ENCODE peak calls at places on chromosome 21, in seven cellular contexts. T is tibial artery, U is cardiac fibroblast, M is GM12864, P is fibroblast of mammary gland, Z is astrocyte of the spinal cord, W is upper lobe of left lung. I is an unnamed sample.

GRCh38 chr21:27043377-27043776 is 76.5 kb upstream of the ADAMTS5 start:
- DNase-seq in M (no peak), T (no peak), U (no peak), W (no peak), Z (no peak), P (no peak), I (no peak)

GRCh38 chr21:15098908-15099307 is 34.1 kb upstream of the NRIP1 start:
- DNase-seq in W (no peak), Z (no peak), T (no peak), P (no peak), U (no peak), M (no peak), I (no peak)

GRCh38 chr21:23578027-23578426 is 2029.3 kb downstream of the MRPL39 start:
- DNase-seq in M (no peak), T (no peak), Z (no peak), P (no peak), U (no peak), W (no peak), I (no peak)

GRCh38 chr21:38918629-38919346 is 113.1 kb downstream of the ETS2 start:
- DNase-seq in U (no peak), Z (no peak), P (no peak), T (no peak), W (no peak), M (no peak), I (no peak)

GRCh38 chr21:36104306-36105300 is 30.3 kb upstream of the CBR3 start:
- DNase-seq in T (no peak), P (peak), U (peak), M (no peak), Z (peak), W (no peak), I (no peak)

GRCh38 chr21:25735895-25736597 is 1.3 kb downstream of the GABPA start:
- DNase-seq in U (peak), P (peak), M (no peak), W (no peak), T (no peak), Z (peak), I (no peak)

GRCh38 chr21:39057121-39057520 is 126.1 kb downstream of the PSMG1 start:
- DNase-seq in M (no peak), W (no peak), U (no peak), T (no peak), P (no peak), Z (no peak), I (no peak)

GRCh38 chr21:23936991-23937390 is 1670.3 kb downstream of the MRPL39 start:
- DNase-seq in P (no peak), U (no peak), T (no peak), M (no peak), W (no peak), Z (no peak), I (no peak)

GRCh38 chr21:38121888-38122705 is 134.7 kb upstream of the KCNJ15 start:
- DNase-seq in P (no peak), M (no peak), U (no peak), W (no peak), Z (no peak), T (no peak), I (no peak)

GRCh38 chr21:16418663-16419062 is 688.9 kb downstream of the USP25 start:
- DNase-seq in Z (no peak), T (no peak), W (no peak), P (no peak), U (peak), M (no peak), I (no peak)

GRCh38 chr21:46307625-46308024 is 16.0 kb downstream of the C21orf58 start:
- DNase-seq in U (no peak), M (no peak), P (peak), W (no peak), T (no peak), Z (peak), I (no peak)

DNA sequence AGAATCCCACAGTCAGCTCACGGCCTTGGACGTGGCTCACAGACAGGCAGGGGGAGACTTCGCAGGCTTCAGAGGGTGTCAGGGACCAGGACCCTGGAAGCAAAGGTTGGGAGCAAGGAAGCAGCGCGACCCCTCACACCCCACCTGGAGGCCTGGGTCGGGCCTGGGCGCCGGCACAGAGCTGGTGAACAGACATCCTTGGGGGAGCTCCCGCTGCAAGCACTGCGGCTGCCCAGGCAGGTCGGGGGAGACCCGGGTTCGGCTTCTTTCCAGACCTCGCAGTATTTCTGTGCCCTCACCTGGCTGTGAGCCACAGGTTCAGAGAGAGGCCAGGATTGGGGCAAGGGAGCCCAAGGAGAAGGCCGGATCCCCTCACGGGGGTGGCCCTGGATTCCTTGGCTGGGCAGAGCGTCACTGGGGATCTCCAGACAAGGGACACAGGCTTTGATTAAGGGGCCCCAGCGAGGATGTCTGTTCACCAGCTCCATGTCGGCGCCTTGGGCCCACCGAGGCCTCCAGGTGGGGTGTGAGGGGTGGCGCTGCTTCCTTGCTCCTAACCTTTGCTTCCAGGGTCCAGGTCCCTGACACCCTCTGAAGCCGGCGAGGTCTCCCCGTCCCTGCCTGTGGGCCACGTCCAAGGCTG is 37.9 kb upstream of the TSPEAR start:
- DNase-seq in P (no peak), M (no peak), U (no peak), Z (no peak), W (peak), T (peak), I (no peak)
- TF ChIP-seq CTCF in P (no peak), M (no peak), U (no peak), Z (no peak), W (no peak), T (no peak), I (no peak)

DNA sequence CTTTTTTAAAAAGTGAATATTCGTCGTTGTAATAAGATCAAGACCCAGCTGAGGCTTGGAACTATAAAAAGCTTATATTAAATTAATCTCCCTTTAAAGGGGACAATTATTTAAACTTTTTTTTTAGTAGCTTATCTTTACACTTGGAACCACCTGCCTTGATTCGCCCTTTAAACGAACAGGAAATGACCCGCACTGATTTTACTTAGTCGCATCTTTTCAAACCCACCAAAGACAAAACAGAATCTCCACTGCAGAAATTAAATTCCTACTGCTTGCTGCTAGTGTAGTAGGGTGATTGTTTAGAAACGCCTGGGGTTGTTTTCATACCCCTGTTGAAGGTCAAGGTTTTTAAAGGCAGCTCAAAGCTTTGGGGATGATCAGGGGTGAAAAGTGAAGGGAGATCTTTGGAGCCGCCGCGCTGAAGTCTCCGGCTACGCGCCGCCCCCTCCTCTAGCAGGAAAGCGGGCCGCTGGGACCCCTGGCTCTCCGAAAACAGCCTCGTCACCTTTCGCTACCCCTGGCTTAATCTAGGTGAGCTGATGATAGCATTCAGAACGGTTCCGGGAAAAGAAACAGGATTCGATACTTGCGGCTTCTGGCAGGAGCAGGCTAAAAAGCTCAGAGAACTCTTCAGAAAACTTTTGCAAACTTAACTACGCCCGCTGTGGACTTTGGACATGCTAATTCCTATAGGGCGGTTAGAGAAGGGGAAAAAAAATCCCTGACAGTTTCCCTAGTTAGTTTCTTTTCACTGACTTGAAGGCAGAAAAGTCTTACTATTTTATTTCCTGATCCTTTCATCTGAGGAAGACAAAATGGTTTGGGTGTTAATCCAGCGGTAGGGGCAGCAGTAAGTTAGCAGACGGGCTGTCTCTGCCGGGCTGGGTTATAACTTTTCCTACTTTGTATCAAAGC is 163.2 kb downstream of the RUNX1 start:
- DNase-seq in Z (peak), W (peak), M (no peak), U (peak), T (no peak), P (no peak), I (no peak)
- TF ChIP-seq CTCF in Z (no peak), W (no peak), M (no peak), U (no peak), T (no peak), P (no peak), I (no peak)

DNA sequence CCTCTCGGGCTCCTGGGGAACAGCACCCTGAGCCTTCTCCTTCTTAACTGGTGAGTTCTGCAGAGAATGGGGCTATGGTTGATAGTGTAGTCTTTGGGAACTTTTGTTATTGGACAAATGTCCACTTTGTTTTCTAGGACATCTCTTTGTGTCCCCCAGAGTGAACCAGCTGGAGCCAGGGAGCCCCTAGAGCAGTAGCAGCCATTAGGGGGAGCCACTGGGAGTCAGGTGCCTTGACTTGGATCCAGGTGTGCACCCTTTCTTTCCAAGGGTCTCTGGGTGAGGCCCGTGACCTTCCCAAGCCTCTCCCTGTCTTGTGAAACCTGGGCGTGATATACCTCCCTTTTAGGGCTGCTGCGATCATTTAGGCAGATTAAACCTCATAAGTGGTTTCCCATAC is 36.9 kb downstream of the ABCG1 start:
- DNase-seq in W (no peak), T (no peak), P (no peak), Z (no peak), U (no peak), M (no peak), I (no peak)
- TF ChIP-seq CTCF in W (no peak), T (no peak), P (no peak), Z (peak), U (no peak), M (peak), I (no peak)

GRCh38 chr21:44012474-44013379 is 618 bp downstream of the TRAPPC10 start:
- DNase-seq in T (peak), Z (no peak), M (no peak), P (no peak), U (peak), W (peak), I (peak)
- TF ChIP-seq CTCF in T (no peak), Z (no peak), M (peak), P (no peak), U (no peak), W (peak), I (peak)

GRCh38 chr21:30257773-30258172 is 25.0 kb downstream of the KRTAP24-1 start:
- DNase-seq in U (peak), T (no peak), P (peak), Z (peak), W (no peak), M (no peak), I (no peak)
- TF ChIP-seq CTCF in U (peak), T (no peak), P (peak), Z (no peak), W (no peak), M (peak), I (no peak)

GRCh38 chr21:32094792-32095191 is 184.1 kb downstream of the MIS18A start:
- DNase-seq in P (peak), U (peak), M (no peak), Z (no peak), W (no peak), T (no peak), I (no peak)

GRCh38 chr21:32101206-32101763 is 177.6 kb downstream of the MIS18A start:
- DNase-seq in T (no peak), Z (no peak), U (no peak), W (no peak), P (no peak), M (no peak), I (no peak)

GRCh38 chr21:32093758-32094463 is 184.9 kb downstream of the MIS18A start:
- DNase-seq in M (no peak), Z (no peak), U (no peak), T (no peak), P (no peak), W (peak), I (no peak)

GRCh38 chr21:32099812-32100416 is 178.9 kb downstream of the MIS18A start:
- DNase-seq in P (no peak), M (no peak), Z (no peak), W (no peak), U (no peak), T (no peak), I (no peak)

DNA sequence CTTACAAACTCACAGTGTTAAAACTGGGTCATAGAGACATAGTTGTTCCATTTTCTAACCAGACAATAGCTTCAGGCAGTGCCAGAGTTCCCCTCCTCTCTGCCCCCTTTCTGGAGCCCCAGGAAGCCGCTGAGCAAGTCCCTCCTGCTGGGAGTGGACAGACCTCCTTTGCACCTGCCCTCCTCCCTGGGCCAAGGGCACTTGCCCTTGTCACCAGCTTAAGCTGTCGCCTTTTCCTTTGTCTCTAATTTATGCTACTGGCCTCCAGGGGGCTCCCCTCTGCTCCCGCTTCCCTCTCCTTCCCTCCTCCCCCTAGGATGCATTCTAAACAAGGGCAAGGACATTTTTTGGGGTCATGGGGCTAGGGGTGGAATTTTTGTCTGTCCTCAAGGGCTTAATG is 182.4 kb downstream of the MIS18A start:
- DNase-seq in P (peak), W (no peak), T (no peak), M (no peak), Z (no peak), U (peak), I (peak)
- TF ChIP-seq CTCF in P (peak), W (no peak), T (no peak), M (peak), Z (peak), U (no peak), I (peak)

DNA sequence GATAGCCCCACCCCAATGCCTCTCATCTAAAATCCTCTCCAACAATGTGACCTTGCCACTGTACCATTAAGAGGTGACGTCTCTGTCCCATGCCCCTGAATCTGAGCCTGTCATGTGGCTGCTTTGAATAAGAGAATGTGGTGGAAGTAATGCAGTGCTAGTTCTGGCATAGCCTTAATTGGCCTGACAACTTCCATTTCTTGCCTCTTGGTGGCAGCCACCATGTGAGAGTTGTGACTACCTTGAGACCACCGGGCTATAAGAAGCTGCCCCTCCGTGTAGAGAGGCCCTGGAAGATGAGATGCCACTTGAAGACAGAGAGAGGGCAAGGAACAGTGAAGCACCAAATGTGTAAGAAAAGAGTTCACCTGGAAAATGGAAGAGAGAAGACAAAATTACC is 95.4 kb downstream of the POFUT2 start:
- DNase-seq in U (no peak), P (no peak), W (no peak), Z (no peak), T (no peak), M (no peak), I (no peak)
- TF ChIP-seq CTCF in U (no peak), P (no peak), W (no peak), Z (no peak), T (no peak), M (no peak), I (no peak)

DNA sequence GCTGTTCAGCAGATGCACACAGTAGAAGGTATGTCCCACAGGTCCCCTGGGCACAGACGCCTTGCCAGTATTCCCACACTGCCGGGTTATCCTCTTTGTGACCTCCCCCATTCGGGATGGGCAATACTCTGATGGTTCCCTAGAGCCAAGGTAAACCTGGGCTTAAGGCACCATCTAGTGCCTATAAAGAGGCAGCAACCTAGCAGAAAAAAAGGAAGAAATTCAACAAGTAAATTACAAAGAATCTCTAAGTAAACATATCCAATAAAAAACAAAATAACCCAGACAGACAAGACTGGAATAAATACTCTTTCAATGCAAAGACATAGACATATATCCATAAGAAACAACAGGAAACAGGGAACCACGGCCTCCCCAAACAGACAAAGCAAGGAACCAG is 39.4 kb downstream of the HSF2BP start:
- DNase-seq in P (no peak), U (no peak), T (no peak), Z (no peak), M (no peak), W (no peak), I (no peak)
- TF ChIP-seq CTCF in P (peak), U (peak), T (no peak), Z (no peak), M (no peak), W (no peak), I (no peak)

I was measured in GM10248.